ENCODE peak calls at places on chromosomes 16 and 17, in seven cellular contexts. U, B, Y, W, V, S and F are unnamed samples. For H3K4me1, the result is how much of the 10 kb centered on the place peaks cover.

GRCh38 chr17:10019941-10020403 is 114.9 kb upstream of the RCVRN start:
- DNase-seq in U (no peak), B (no peak), Y (no peak), W (no peak), V (no peak), S (no peak), F (peak)

GRCh38 chr16:56879276-56879675 is 14.3 kb downstream of the SLC12A3 start:
- DNase-seq in U (no peak), B (no peak), Y (no peak), W (no peak), V (no peak), S (no peak), F (no peak)

GRCh38 chr17:79788989-79789942 is 7.6 kb downstream of the CBX8 start:
- DNase-seq in U (no peak), B (no peak), Y (no peak), W (no peak), V (no peak), S (peak), F (peak)

GRCh38 chr16:27464663-27465482 is 62.9 kb downstream of the IL21R start:
- DNase-seq in U (no peak), B (no peak), Y (no peak), W (no peak), V (no peak), S (no peak), F (peak)

GRCh38 chr17:78973196-78973595 is 6.5 kb downstream of the LGALS3BP start:
- DNase-seq in U (no peak), B (peak), Y (no peak), W (no peak), V (no peak), S (peak), F (no peak)

GRCh38 chr17:2551928-2552327 is 40.2 kb upstream of the METTL16 start:
- DNase-seq in U (no peak), B (no peak), Y (no peak), W (no peak), V (no peak), S (peak), F (no peak)

GRCh38 chr17:4897198-4897657 is 2.1 kb upstream of the C17orf107 start:
- DNase-seq in U (no peak), B (no peak), Y (no peak), W (no peak), V (no peak), S (no peak), F (no peak)

GRCh38 chr17:8204761-8205555 is 5.4 kb downstream of the AURKB start:
- DNase-seq in U (no peak), B (no peak), Y (no peak), W (no peak), V (no peak), S (no peak), F (no peak)

DNA sequence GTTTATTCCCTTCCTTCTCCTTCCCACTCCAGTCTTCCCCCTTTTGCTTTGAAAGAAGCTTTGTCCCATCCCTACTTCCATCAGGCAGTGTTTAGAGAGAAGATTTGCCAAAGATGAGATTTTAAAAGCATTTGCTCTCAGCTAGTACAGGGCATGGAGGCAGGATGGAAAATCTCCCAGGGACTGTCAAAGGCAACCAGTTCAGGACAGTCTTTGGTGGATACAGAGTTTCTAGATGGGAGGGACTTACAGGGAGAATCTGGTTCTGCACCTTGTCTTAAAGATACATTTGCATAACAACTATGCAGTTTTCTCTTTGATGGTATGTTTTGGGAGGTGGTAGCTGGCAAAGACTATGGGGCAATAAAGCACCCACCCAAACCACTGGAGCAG is 26.2 kb downstream of the CHD9 start:
- DNase-seq in U (no peak), B (no peak), Y (no peak), W (no peak), V (no peak), S (no peak), F (no peak)
- H3K27ac ChIP-seq in U (peak), B (peak), Y (peak), W (peak), V (no peak), S (peak), F (peak)

DNA sequence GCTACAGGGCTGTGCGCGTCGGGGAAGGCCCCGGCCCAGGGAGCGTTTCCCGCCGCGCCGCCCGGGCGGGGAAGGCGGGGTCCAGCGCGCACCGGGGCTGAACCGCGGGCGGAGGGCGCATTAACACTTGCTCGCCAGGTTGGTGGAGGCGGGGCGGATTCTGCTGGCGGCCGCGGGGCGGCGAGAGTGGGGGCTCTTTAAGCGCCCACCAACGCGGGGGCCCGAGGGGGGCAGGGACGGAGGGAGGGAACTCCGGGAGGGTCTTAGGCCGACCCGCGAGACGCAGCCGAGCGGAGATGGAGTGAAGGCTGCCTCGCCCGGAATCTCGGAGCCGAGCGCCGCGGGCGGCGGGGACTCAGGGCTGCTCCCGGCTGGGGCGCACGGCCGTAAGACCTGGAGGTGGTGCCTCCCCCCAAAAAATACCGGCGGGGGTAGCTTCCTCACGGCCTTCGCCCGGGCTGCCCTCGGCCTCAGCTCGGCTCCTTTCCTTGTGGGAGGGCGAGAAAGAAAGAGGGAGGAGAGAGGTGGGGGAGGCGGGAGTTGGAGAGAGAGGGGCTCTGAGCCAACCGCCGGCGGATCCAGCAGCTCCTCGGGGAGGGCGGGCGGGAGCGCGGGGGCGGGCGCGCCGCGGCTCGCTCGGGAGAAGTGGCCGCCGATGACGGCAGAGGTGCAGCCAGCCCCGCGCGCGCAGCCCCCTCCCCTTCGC is 415 bp upstream of the FOXF1 start:
- DNase-seq in U (no peak), B (no peak), Y (no peak), W (no peak), V (no peak), S (peak), F (no peak)
- H3K4me3 ChIP-seq in U (peak), B (peak), Y (peak), W (peak), V (peak), S (peak), F (peak)

GRCh38 chr17:81332949-81333570 is 38.0 kb upstream of the SLC38A10 start:
- DNase-seq in U (no peak), B (no peak), Y (no peak), W (no peak), V (no peak), S (no peak), F (no peak)

GRCh38 chr17:81329927-81330883 is 35.1 kb upstream of the SLC38A10 start:
- DNase-seq in U (no peak), B (no peak), Y (peak), W (peak), V (no peak), S (peak), F (no peak)

GRCh38 chr17:81332118-81332834 is 37.2 kb upstream of the SLC38A10 start:
- DNase-seq in U (no peak), B (no peak), Y (no peak), W (no peak), V (no peak), S (no peak), F (no peak)

GRCh38 chr17:81330884-81331245 is 35.8 kb upstream of the SLC38A10 start:
- DNase-seq in U (no peak), B (no peak), Y (no peak), W (no peak), V (no peak), S (no peak), F (no peak)

GRCh38 chr17:81331527-81332043 is 36.5 kb upstream of the SLC38A10 start:
- DNase-seq in U (no peak), B (no peak), Y (peak), W (no peak), V (no peak), S (no peak), F (no peak)
- H3K4me1 ChIP-seq in U (under half), B (under half), Y (under half), W (half or more), V (under half), S (under half), F (under half)

DNA sequence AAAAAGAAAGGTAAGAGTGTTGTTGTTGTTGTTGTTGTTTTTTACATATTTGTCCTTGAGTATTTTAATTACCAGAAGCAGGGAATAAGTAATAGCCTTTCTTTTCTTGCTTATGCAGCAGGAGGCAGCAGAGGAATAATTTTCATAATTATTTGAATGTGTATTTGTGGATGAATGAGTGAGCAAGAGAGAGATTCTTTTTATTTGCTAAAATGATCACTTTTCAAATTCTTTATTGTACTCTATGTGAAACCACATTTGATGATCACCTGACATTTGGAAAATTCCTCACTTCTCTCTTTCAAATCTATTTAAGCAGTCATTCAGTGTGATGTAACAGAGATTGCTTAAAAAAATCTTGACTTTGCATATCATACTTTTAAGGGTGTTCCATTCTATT is 223.6 kb downstream of the BCAS3 start:
- DNase-seq in U (no peak), B (no peak), Y (no peak), W (no peak), V (no peak), S (no peak), F (no peak)
- H3K27ac ChIP-seq in U (no peak), B (no peak), Y (no peak), W (no peak), V (no peak), S (no peak), F (no peak)